ENCODE peak calls at places on chromosome 18, in four cellular contexts. J is neuronal stem cell, K is IMR-90, G is H9. X is an unnamed sample.

GRCh38 chr18:75073654-75074053 is 135.3 kb downstream of the PTGR3 start:
- DNase-seq in J (no peak), K (no peak), G (no peak), X (no peak)

GRCh38 chr18:36530676-36531405 is 233.3 kb downstream of the FHOD3 start:
- DNase-seq in J (no peak), K (no peak), G (no peak), X (no peak)

GRCh38 chr18:61530681-61531080 is 197.5 kb downstream of the CDH20 start:
- DNase-seq in J (no peak), G (no peak), K (no peak), X (no peak)

GRCh38 chr18:79942211-79942610 is 9.2 kb downstream of the SLC66A2 start:
- DNase-seq in K (no peak), J (no peak), G (peak), X (no peak)

GRCh38 chr18:44848931-44849330 is 168.2 kb downstream of the SETBP1 start:
- DNase-seq in G (no peak), J (no peak), K (no peak), X (no peak)

GRCh38 chr18:26383454-26384270 is 157.4 kb downstream of the TAF4B start:
- DNase-seq in G (no peak), K (peak), J (peak), X (peak)

GRCh38 chr18:27549335-27550039 is 364.4 kb upstream of the CHST9 start:
- DNase-seq in K (no peak), G (no peak), J (no peak), X (peak)

GRCh38 chr18:75678662-75679061 is 251.2 kb upstream of the SMIM21 start:
- DNase-seq in K (no peak), G (no peak), J (no peak), X (no peak)

GRCh38 chr18:74255022-74255658 is 36.6 kb downstream of the CYB5A start:
- DNase-seq in K (peak), G (no peak), J (no peak), X (no peak)

GRCh38 chr18:35415511-35416427 is 38.6 kb upstream of the ZNF396 start:
- DNase-seq in J (no peak), G (no peak), K (peak), X (no peak)

GRCh38 chr18:3665780-3666525 is 216.0 kb downstream of the TGIF1 start:
- DNase-seq in G (peak), K (peak), J (peak), X (peak)

GRCh38 chr18:79707239-79707638 is 27.6 kb downstream of the CTDP1 start:
- DNase-seq in J (no peak), G (no peak), K (no peak), X (no peak)

GRCh38 chr18:77063256-77063655 is 69.3 kb downstream of the MBP start:
- DNase-seq in J (no peak), K (peak), G (no peak), X (no peak)

GRCh38 chr18:13445241-13445897 is 226.8 kb downstream of the LDLRAD4 start:
- DNase-seq in G (no peak), J (no peak), K (no peak), X (no peak)

GRCh38 chr18:4720498-4720897 is 265.4 kb upstream of the DLGAP1 start:
- DNase-seq in G (no peak), K (no peak), J (peak), X (peak)

GRCh38 chr18:36672437-36673344 is 156.1 kb downstream of the TPGS2 start:
- DNase-seq in K (peak), G (no peak), J (no peak), X (no peak)

GRCh38 chr18:5463390-5463789 is 80.4 kb downstream of the EPB41L3 start:
- DNase-seq in J (no peak), G (no peak), K (peak), X (peak)

GRCh38 chr18:70781860-70782453 is 493.1 kb downstream of the SOCS6 start:
- DNase-seq in G (peak), K (peak), J (peak), X (peak)

GRCh38 chr18:45291616-45292612 is 323.4 kb upstream of the SLC14A2 start:
- DNase-seq in G (no peak), J (no peak), K (no peak), X (peak)

GRCh38 chr18:51867767-51868166 is 472.2 kb upstream of the DCC start:
- DNase-seq in J (peak), K (peak), G (no peak), X (peak)

GRCh38 chr18:44705075-44705474 is 24.4 kb downstream of the SETBP1 start:
- DNase-seq in J (no peak), K (no peak), G (no peak), X (no peak)

GRCh38 chr18:53625997-53626599 is 598.4 kb downstream of the MBD2 start:
- DNase-seq in J (no peak), G (peak), K (no peak), X (no peak)

GRCh38 chr18:34951625-34952379 is 89.4 kb upstream of the MAPRE2 start:
- DNase-seq in K (no peak), G (no peak), J (no peak), X (no peak)

GRCh38 chr18:59606193-59607175 is 90.7 kb downstream of the CCBE1 start:
- DNase-seq in J (no peak), K (peak), G (no peak), X (peak)

GRCh38 chr18:7566587-7567486 is at the start of gene PTPRM:
- DNase-seq in G (peak), K (peak), J (peak), X (peak)
- H3K23ac ChIP-seq in G (no peak), K (peak), J (peak), X (no peak)

DNA sequence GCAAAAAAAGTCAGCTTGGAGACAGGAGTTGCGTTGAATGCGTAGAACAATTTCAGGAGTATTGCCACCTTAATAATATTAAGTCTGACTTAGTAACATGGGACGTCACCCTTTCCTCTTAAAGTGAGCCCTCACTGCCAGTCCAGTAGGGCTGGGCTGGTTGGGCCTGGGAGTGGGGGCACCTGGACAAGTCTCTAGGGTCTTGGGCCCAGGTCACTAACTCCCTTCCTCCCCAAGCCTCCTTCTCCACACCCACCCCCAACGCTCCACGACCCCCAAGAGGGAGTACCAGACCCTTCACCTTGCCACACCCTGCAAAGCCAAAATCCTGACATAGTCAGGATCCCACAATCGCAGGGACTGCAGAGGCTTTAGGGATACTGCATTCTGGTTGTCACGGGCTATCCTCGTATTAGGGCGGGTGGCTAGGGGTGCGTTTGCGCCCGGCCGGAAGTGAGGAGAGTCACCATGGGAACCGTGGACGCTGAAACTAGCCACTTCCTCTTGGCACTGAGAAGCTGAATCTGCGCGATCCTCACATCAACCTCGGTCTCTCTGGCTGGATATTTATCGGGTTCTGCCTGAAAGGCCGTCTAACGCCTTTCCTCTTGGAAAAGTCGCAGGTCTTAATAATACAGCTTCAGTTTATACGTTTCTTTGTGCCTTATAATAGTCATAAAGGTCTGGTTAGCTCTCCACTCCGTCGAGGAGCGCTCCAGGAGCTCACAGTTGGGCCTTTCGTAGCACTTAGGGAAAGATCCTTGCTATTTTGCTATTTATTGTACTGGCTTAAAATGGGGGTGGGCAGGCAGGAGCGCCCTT is 10.3 kb upstream of the CXXC1 start:
- DNase-seq in J (peak), K (peak), G (peak), X (peak)
- H3K23ac ChIP-seq in J (no peak), K (no peak), G (no peak), X (no peak)

GRCh38 chr18:42520074-42520473 is 565.0 kb downstream of the PIK3C3 start:
- DNase-seq in K (no peak), G (no peak), J (no peak), X (no peak)

DNA sequence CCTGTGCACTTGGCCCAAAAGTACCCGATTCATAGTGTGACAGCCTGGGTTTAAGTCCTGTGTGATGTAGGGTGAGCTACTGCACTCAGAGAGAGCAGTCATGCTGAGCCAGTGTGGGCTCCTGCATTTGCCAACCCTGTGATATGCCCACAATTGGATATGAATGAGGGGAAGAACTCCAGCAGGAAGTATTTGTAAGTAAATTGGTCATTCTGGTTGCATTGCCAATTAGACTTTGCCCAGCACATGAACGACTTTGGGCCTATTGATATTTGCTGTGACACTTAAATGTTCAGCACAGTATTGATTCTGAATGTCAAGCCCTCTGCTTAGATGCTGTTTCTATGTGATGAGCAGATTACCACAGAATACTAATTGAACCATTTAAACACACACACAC is 570.9 kb downstream of the PIK3C3 start:
- DNase-seq in K (no peak), G (no peak), J (no peak), X (no peak)
- H3K23ac ChIP-seq in K (no peak), G (no peak), J (no peak), X (no peak)

GRCh38 chr18:8608795-8609673 is at the start of gene RAB12:
- DNase-seq in G (peak), K (peak), J (peak), X (peak)
- H3K23ac ChIP-seq in G (no peak), K (peak), J (peak), X (peak)

GRCh38 chr18:58512648-58513338 is 116.1 kb downstream of the ALPK2 start:
- DNase-seq in J (no peak), K (no peak), G (no peak), X (no peak)

GRCh38 chr18:58513615-58514014 is 115.3 kb downstream of the ALPK2 start:
- DNase-seq in K (no peak), G (peak), J (no peak), X (no peak)

GRCh38 chr18:58514773-58515172 is 114.1 kb downstream of the ALPK2 start:
- DNase-seq in K (no peak), J (no peak), G (peak), X (no peak)

GRCh38 chr18:58511306-58511705 is 117.6 kb downstream of the ALPK2 start:
- DNase-seq in G (no peak), J (no peak), K (no peak), X (no peak)

DNA sequence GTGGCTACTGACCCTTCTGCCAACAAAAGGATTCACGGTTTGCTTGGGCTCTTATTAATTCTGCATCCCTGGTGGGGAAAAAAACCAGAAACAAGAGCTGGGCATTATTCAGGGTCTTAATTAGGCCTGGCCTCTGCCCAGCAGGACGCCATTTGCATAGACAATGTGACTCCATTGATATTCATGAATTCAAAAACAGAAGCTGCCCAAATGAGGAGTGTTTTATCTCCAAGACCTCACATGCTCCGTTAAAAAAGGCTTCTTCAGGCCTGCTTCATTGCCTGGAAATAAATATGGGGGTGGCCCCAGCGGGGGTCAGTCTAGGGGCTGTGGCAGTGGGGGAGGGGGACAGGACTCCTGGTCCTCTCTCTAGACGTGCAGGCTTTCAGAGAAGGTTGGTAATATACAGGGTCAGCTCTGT is 116.7 kb downstream of the ALPK2 start:
- DNase-seq in K (no peak), J (peak), G (peak), X (peak)
- H3K23ac ChIP-seq in K (no peak), J (peak), G (no peak), X (no peak)

X was measured in mesendoderm.